ENCODE peak calls at places on chromosome 3, in five cellular contexts. One of them, this sample, is unnamed. For H3K36me3, the result is how much of the 10 kb centered on the place peaks cover.

GRCh38 chr3:159897331-159898075 is 91.1 kb upstream of the IL12A start:
- DNase-seq in neural progenitor cell: no peak
- DNase-seq in CD8-positive, alpha-beta T cell: no peak
- DNase-seq in PC-3: no peak
- DNase-seq in brain microvascular endothelial cell: peak
- DNase-seq in this sample: no peak

GRCh38 chr3:135125171-135125801 is 330.2 kb downstream of the EPHB1 start:
- DNase-seq in PC-3: peak
- DNase-seq in brain microvascular endothelial cell: peak
- DNase-seq in neural progenitor cell: peak
- DNase-seq in CD8-positive, alpha-beta T cell: no peak
- DNase-seq in this sample: peak

GRCh38 chr3:48130321-48130881 is 57.8 kb downstream of the CDC25A start:
- DNase-seq in neural progenitor cell: no peak
- DNase-seq in brain microvascular endothelial cell: peak
- DNase-seq in PC-3: no peak
- DNase-seq in CD8-positive, alpha-beta T cell: no peak
- DNase-seq in this sample: no peak

GRCh38 chr3:61875488-61875887 is 314.1 kb downstream of the PTPRG start:
- DNase-seq in neural progenitor cell: no peak
- DNase-seq in brain microvascular endothelial cell: no peak
- DNase-seq in PC-3: no peak
- DNase-seq in CD8-positive, alpha-beta T cell: no peak
- DNase-seq in this sample: no peak

GRCh38 chr3:64584193-64584592 is 103.6 kb downstream of the ADAMTS9 start:
- DNase-seq in brain microvascular endothelial cell: no peak
- DNase-seq in CD8-positive, alpha-beta T cell: no peak
- DNase-seq in PC-3: no peak
- DNase-seq in neural progenitor cell: no peak
- DNase-seq in this sample: no peak

GRCh38 chr3:183490653-183491052 is 62.2 kb upstream of the MCF2L2 start:
- DNase-seq in CD8-positive, alpha-beta T cell: no peak
- DNase-seq in PC-3: peak
- DNase-seq in neural progenitor cell: no peak
- DNase-seq in brain microvascular endothelial cell: no peak
- DNase-seq in this sample: peak

GRCh38 chr3:150038830-150039229 is 68.1 kb upstream of the PFN2 start:
- DNase-seq in CD8-positive, alpha-beta T cell: no peak
- DNase-seq in brain microvascular endothelial cell: no peak
- DNase-seq in neural progenitor cell: no peak
- DNase-seq in PC-3: no peak
- DNase-seq in this sample: no peak

GRCh38 chr3:156098437-156099035 is 21.8 kb upstream of the KCNAB1 start:
- DNase-seq in neural progenitor cell: no peak
- DNase-seq in CD8-positive, alpha-beta T cell: no peak
- DNase-seq in PC-3: no peak
- DNase-seq in brain microvascular endothelial cell: no peak
- DNase-seq in this sample: no peak

GRCh38 chr3:41200669-41201021 is 1.3 kb downstream of the CTNNB1 start:
- DNase-seq in CD8-positive, alpha-beta T cell: no peak
- DNase-seq in brain microvascular endothelial cell: peak
- DNase-seq in PC-3: peak
- DNase-seq in neural progenitor cell: peak
- DNase-seq in this sample: peak

GRCh38 chr3:18343809-18344208 is 81.3 kb downstream of the SATB1 start:
- DNase-seq in PC-3: no peak
- DNase-seq in neural progenitor cell: no peak
- DNase-seq in brain microvascular endothelial cell: no peak
- DNase-seq in CD8-positive, alpha-beta T cell: no peak
- DNase-seq in this sample: no peak
- H3K36me3 ChIP-seq in PC-3: under half
- H3K36me3 ChIP-seq in neural progenitor cell: under half
- H3K36me3 ChIP-seq in brain microvascular endothelial cell: under half
- H3K36me3 ChIP-seq in CD8-positive, alpha-beta T cell: under half
- H3K36me3 ChIP-seq in this sample: under half

GRCh38 chr3:132721479-132722164 is 587 bp downstream of the NPHP3 start:
- DNase-seq in neural progenitor cell: peak
- DNase-seq in brain microvascular endothelial cell: peak
- DNase-seq in CD8-positive, alpha-beta T cell: no peak
- DNase-seq in PC-3: peak
- DNase-seq in this sample: peak
- TF ChIP-seq CTCF in neural progenitor cell: peak
- TF ChIP-seq CTCF in brain microvascular endothelial cell: peak
- TF ChIP-seq CTCF in CD8-positive, alpha-beta T cell: no peak
- TF ChIP-seq CTCF in PC-3: no peak
- TF ChIP-seq CTCF in this sample: peak

GRCh38 chr3:14913926-14914776 is 33.2 kb upstream of the NR2C2 start:
- DNase-seq in PC-3: no peak
- DNase-seq in CD8-positive, alpha-beta T cell: no peak
- DNase-seq in brain microvascular endothelial cell: no peak
- DNase-seq in neural progenitor cell: peak
- DNase-seq in this sample: no peak

GRCh38 chr3:14914777-14915113 is 32.6 kb upstream of the NR2C2 start:
- DNase-seq in PC-3: no peak
- DNase-seq in neural progenitor cell: no peak
- DNase-seq in CD8-positive, alpha-beta T cell: no peak
- DNase-seq in brain microvascular endothelial cell: no peak
- DNase-seq in this sample: no peak

GRCh38 chr3:14913071-14913925 is 34.1 kb upstream of the NR2C2 start:
- DNase-seq in PC-3: no peak
- DNase-seq in CD8-positive, alpha-beta T cell: no peak
- DNase-seq in brain microvascular endothelial cell: no peak
- DNase-seq in neural progenitor cell: no peak
- DNase-seq in this sample: no peak

GRCh38 chr3:14918356-14918860 is 29.0 kb upstream of the NR2C2 start:
- DNase-seq in neural progenitor cell: no peak
- DNase-seq in brain microvascular endothelial cell: no peak
- DNase-seq in PC-3: no peak
- DNase-seq in CD8-positive, alpha-beta T cell: no peak
- DNase-seq in this sample: no peak

GRCh38 chr3:14915636-14916222 is 31.7 kb upstream of the NR2C2 start:
- DNase-seq in PC-3: no peak
- DNase-seq in CD8-positive, alpha-beta T cell: no peak
- DNase-seq in brain microvascular endothelial cell: no peak
- DNase-seq in neural progenitor cell: no peak
- DNase-seq in this sample: peak
- H3K36me3 ChIP-seq in PC-3: under half
- H3K36me3 ChIP-seq in CD8-positive, alpha-beta T cell: under half
- H3K36me3 ChIP-seq in brain microvascular endothelial cell: under half
- H3K36me3 ChIP-seq in neural progenitor cell: under half
- H3K36me3 ChIP-seq in this sample: under half

GRCh38 chr3:49158108-49158709 is 7.9 kb downstream of the CCDC71 start:
- DNase-seq in PC-3: peak
- DNase-seq in brain microvascular endothelial cell: no peak
- DNase-seq in CD8-positive, alpha-beta T cell: peak
- DNase-seq in neural progenitor cell: peak
- DNase-seq in this sample: peak
- TF ChIP-seq CTCF in PC-3: peak
- TF ChIP-seq CTCF in brain microvascular endothelial cell: peak
- TF ChIP-seq CTCF in CD8-positive, alpha-beta T cell: peak
- TF ChIP-seq CTCF in neural progenitor cell: peak
- TF ChIP-seq CTCF in this sample: peak

GRCh38 chr3:111799951-111800350 is 59.1 kb upstream of the PHLDB2 start:
- DNase-seq in brain microvascular endothelial cell: no peak
- DNase-seq in neural progenitor cell: no peak
- DNase-seq in PC-3: no peak
- DNase-seq in CD8-positive, alpha-beta T cell: no peak
- DNase-seq in this sample: peak
- H3K36me3 ChIP-seq in brain microvascular endothelial cell: under half
- H3K36me3 ChIP-seq in neural progenitor cell: under half
- H3K36me3 ChIP-seq in PC-3: under half
- H3K36me3 ChIP-seq in CD8-positive, alpha-beta T cell: under half
- H3K36me3 ChIP-seq in this sample: under half

GRCh38 chr3:114698355-114699105 is 404.7 kb downstream of the TIGIT start:
- DNase-seq in neural progenitor cell: no peak
- DNase-seq in CD8-positive, alpha-beta T cell: no peak
- DNase-seq in brain microvascular endothelial cell: no peak
- DNase-seq in PC-3: no peak
- DNase-seq in this sample: no peak
- TF ChIP-seq CTCF in neural progenitor cell: no peak
- TF ChIP-seq CTCF in CD8-positive, alpha-beta T cell: no peak
- TF ChIP-seq CTCF in brain microvascular endothelial cell: no peak
- TF ChIP-seq CTCF in PC-3: no peak
- TF ChIP-seq CTCF in this sample: no peak

DNA sequence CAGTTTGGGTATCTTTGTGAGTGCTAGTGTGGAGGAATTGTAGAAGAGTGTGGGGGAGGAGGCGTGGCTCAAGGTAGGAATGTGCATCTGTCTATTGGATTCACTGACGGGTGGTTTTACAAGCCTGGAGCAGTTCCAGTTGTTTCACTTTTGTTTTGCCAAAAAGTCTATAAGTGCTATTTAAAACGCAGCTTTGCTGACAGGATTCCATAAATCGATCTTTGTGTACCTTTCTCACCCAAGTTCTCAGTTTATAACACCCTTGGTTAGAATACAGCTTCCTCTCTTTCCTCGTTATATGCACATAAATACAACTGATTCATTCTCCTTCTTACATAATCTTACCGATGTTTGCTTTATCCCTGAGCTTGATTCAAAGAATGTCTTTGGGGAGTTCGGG is 123.2 kb upstream of the UBE2E2 start:
- DNase-seq in CD8-positive, alpha-beta T cell: no peak
- DNase-seq in brain microvascular endothelial cell: no peak
- DNase-seq in neural progenitor cell: no peak
- DNase-seq in PC-3: peak
- DNase-seq in this sample: peak
- H3K36me3 ChIP-seq in CD8-positive, alpha-beta T cell: under half
- H3K36me3 ChIP-seq in brain microvascular endothelial cell: under half
- H3K36me3 ChIP-seq in neural progenitor cell: under half
- H3K36me3 ChIP-seq in PC-3: under half
- H3K36me3 ChIP-seq in this sample: under half

This sample was measured in bronchial epithelial cell.